ENCODE peak calls at places on chromosome 1, in four cellular contexts. V is suprapubic skin, R is GM23338, L is HepG2. E is an unnamed sample.

GRCh38 chr1:7679873-7680790 is 91.0 kb upstream of the VAMP3 start:
- DNase-seq in V (no peak), R (peak), L (no peak), E (peak)

GRCh38 chr1:27970401-27970800 is 10.6 kb downstream of the XKR8 start:
- DNase-seq in V (no peak), R (no peak), L (no peak), E (peak)

GRCh38 chr1:91685994-91686393 is 185.3 kb downstream of the CDC7 start:
- DNase-seq in V (no peak), R (no peak), L (no peak), E (no peak)

GRCh38 chr1:224357626-224358124 is 996 bp downstream of the CNIH4 start:
- DNase-seq in V (no peak), R (no peak), L (peak), E (peak)

GRCh38 chr1:215257280-215257679 is 174.7 kb downstream of the KCNK2 start:
- DNase-seq in V (no peak), R (no peak), L (no peak), E (peak)

GRCh38 chr1:182054698-182055326 is 6.7 kb downstream of the ZNF648 start:
- DNase-seq in V (no peak), R (peak), L (peak), E (peak)

GRCh38 chr1:109475261-109475660 is 8.4 kb upstream of the ATXN7L2 start:
- DNase-seq in V (no peak), R (no peak), L (no peak), E (no peak)

GRCh38 chr1:172704003-172704402 is 45.1 kb downstream of the FASLG start:
- DNase-seq in V (no peak), R (no peak), L (no peak), E (no peak)

GRCh38 chr1:228443395-228443794 is 26.7 kb upstream of the TRIM17 start:
- DNase-seq in V (no peak), R (no peak), L (no peak), E (no peak)

GRCh38 chr1:17866451-17867029 is 111.4 kb downstream of the ACTL8 start:
- DNase-seq in V (no peak), R (no peak), L (no peak), E (peak)

GRCh38 chr1:235917267-235917811 is 50.6 kb upstream of the LYST start:
- DNase-seq in V (peak), R (no peak), L (no peak), E (peak)

GRCh38 chr1:32871364-32872188 is 864 bp upstream of the FNDC5 start:
- DNase-seq in V (peak), R (peak), L (no peak), E (no peak)

GRCh38 chr1:7471836-7472235 is 299.3 kb upstream of the VAMP3 start:
- DNase-seq in V (no peak), R (no peak), L (no peak), E (peak)

GRCh38 chr1:219847215-219847855 is 81.0 kb downstream of the SLC30A10 start:
- DNase-seq in V (no peak), R (no peak), L (peak), E (no peak)

GRCh38 chr1:244583358-244583757 is 69.6 kb upstream of the DESI2 start:
- DNase-seq in V (no peak), R (peak), L (no peak), E (no peak)

GRCh38 chr1:8821084-8821483 is 3.6 kb upstream of the RERE start:
- DNase-seq in V (no peak), R (no peak), L (no peak), E (no peak)

GRCh38 chr1:18743233-18743632 is 112.6 kb downstream of the PAX7 start:
- DNase-seq in V (no peak), R (peak), L (no peak), E (no peak)

GRCh38 chr1:8684590-8684989 is 132.8 kb downstream of the RERE start:
- DNase-seq in V (no peak), R (peak), L (no peak), E (no peak)

GRCh38 chr1:233331676-233332519 is 4.4 kb downstream of the MAP3K21 start:
- DNase-seq in V (no peak), R (no peak), L (no peak), E (no peak)

GRCh38 chr1:8097077-8097799 is 71.1 kb upstream of the ERRFI1 start:
- DNase-seq in V (no peak), R (no peak), L (peak), E (peak)

GRCh38 chr1:214538497-214538896 is 12.9 kb downstream of the PTPN14 start:
- DNase-seq in V (no peak), R (no peak), L (no peak), E (no peak)

GRCh38 chr1:108570128-108570527 is 10.2 kb downstream of the EEIG2 start:
- DNase-seq in V (no peak), R (peak), L (peak), E (peak)

GRCh38 chr1:228851196-228851595 is 115.9 kb downstream of the RHOU start:
- DNase-seq in V (no peak), R (no peak), L (no peak), E (no peak)

GRCh38 chr1:39410915-39411436 is 80.5 kb upstream of the BMP8A start:
- DNase-seq in V (peak), R (peak), L (peak), E (peak)

GRCh38 chr1:154607084-154607747 is 770 bp downstream of the ADAR start:
- DNase-seq in V (no peak), R (no peak), L (peak), E (peak)

DNA sequence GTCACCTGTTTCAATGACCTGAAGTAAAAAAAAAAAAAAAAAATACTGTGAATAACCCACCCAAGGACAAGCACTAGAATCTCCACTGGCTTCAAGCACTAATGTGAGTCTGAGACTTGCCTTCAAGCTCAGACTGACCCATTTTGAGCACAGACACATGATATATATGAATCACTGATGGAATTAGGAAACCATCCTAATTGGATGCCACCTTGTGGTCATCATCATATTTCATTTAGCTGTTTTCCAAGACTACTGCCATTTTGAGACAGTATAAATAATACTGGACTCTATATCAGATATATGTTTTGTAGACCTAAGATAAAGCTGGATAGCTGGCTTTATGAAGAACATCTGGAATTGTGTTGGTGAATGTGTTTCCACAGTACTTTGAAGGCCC is 1232.0 kb downstream of the KCNT2 start:
- DNase-seq in V (no peak), R (peak), L (peak), E (no peak)
- TF ChIP-seq CTCF in V (no peak), R (peak), L (no peak), E (no peak)

DNA sequence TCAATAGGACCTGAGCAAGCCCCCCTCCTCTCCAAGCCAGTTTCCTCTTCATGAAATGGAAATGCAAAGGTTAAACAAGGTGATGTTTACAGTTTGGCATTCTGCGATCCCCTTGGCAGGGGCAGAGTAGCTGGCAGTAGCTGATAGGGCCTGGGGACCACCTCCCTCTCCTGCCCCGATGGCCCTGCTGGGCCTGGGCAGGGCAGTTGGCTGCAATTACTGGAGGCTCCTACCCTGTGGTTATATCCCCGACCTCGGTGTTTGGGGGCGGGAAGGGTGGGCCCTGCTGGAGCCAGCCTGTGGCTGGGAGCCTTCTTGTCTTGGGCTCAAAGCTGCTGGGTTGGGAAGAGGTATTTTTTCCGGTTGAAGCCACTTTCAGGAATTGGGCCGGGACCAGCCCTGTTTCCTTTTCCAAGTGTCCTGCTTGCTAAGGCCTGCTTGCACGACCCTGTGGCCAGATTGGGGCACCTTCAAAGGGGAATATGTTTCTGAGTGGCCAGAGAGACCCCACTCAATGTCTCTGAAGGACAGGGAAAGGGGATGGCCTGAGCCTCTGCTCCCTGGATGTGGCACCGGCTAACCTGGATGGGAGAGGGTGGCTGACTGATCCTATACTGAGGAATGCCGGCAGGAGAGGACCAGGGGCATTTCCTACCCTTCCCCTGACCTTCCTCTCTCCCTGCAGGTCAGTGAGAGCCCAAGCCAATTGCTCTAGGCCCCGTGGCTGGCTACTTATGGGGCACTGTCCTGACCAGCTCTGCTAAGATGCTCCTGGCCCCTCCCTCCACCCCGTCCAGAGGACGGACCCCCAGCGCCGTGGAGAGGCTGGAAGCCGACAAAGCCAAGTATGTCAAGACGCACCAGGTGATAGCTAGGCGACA is 1.9 kb downstream of the FAM110D start:
- DNase-seq in V (no peak), R (peak), L (no peak), E (no peak)
- H3K4me3 ChIP-seq in V (peak), R (peak), L (peak), E (no peak)

GRCh38 chr1:67476906-67477305 is 46.7 kb upstream of the SERBP1 start:
- DNase-seq in V (no peak), R (no peak), L (no peak), E (no peak)
- TF ChIP-seq CTCF in V (no peak), R (no peak), L (no peak), E (no peak)

GRCh38 chr1:99645199-99645598 is 714 bp upstream of the PALMD start:
- DNase-seq in V (no peak), R (no peak), L (peak), E (peak)
- H3K4me3 ChIP-seq in V (peak), R (no peak), L (peak), E (no peak)

GRCh38 chr1:180636138-180636537 is 4.3 kb downstream of the XPR1 start:
- DNase-seq in V (no peak), R (peak), L (no peak), E (no peak)
- TF ChIP-seq CTCF in V (no peak), R (peak), L (peak), E (no peak)

E was measured in AG10803.